ENCODE peak calls at places on chromosomes 12 and 14, in four cellular contexts. N, K, F and O are unnamed samples.

GRCh38 chr12:54300267-54300731 is 516 bp downstream of the NFE2 start:
- DNase-seq in N (no peak), F (no peak), K (no peak), O (no peak)

GRCh38 chr12:1216560-1216959 is 225.5 kb downstream of the ERC1 start:
- DNase-seq in K (no peak), F (no peak), N (no peak), O (no peak)

GRCh38 chr12:88538250-88538649 is 42.0 kb downstream of the KITLG start:
- DNase-seq in F (no peak), K (no peak), N (no peak), O (no peak)

GRCh38 chr12:113241191-113242017 is 20.1 kb downstream of the TPCN1 start:
- DNase-seq in K (no peak), F (no peak), N (no peak), O (no peak)

GRCh38 chr14:76784881-76785280 is 23.6 kb downstream of the VASH1 start:
- DNase-seq in K (no peak), F (peak; percentile 87), N (peak; percentile 2), O (peak; percentile 52)

GRCh38 chr12:68591716-68592437 is 18.8 kb upstream of the RAP1B start:
- DNase-seq in N (no peak), K (peak; percentile 45), F (no peak), O (no peak)

GRCh38 chr14:74582910-74583581 is 29.0 kb downstream of the LTBP2 start:
- DNase-seq in F (peak; percentile 72), K (no peak), N (no peak), O (no peak)

GRCh38 chr14:102323102-102323501 is 3.6 kb downstream of the ZNF839 start:
- DNase-seq in F (peak; percentile 72), K (no peak), N (no peak), O (no peak)

GRCh38 chr14:34113051-34113511 is 162.2 kb upstream of the EGLN3 start:
- DNase-seq in K (no peak), F (no peak), N (no peak), O (no peak)

GRCh38 chr12:790608-791007 is 38.2 kb downstream of the WNK1 start:
- DNase-seq in N (no peak), F (no peak), K (no peak), O (no peak)

GRCh38 chr12:52821826-52822660 is 8.1 kb upstream of the KRT4 start:
- DNase-seq in K (no peak), N (no peak), F (no peak), O (no peak)

GRCh38 chr12:116026768-116027550 is 250.5 kb downstream of the MED13L start:
- DNase-seq in F (peak; percentile 23), K (no peak), N (no peak), O (no peak)

GRCh38 chr12:54937376-54937775 is 47.2 kb downstream of the TESPA1 start:
- DNase-seq in K (no peak), F (no peak), N (no peak), O (no peak)

GRCh38 chr12:25792031-25792430 is 166.5 kb upstream of the RASSF8 start:
- DNase-seq in F (no peak), N (no peak), K (no peak), O (no peak)

GRCh38 chr14:69432364-69432763 is 33.9 kb downstream of the SLC39A9 start:
- DNase-seq in N (no peak), K (no peak), F (no peak), O (no peak)

GRCh38 chr12:53011889-53012288 is 5.6 kb downstream of the EIF4B start:
- DNase-seq in N (no peak), K (no peak), F (no peak), O (no peak)